ENCODE peak calls at places on chromosomes 3 and 15, in six cellular contexts. U is AG04450; Y is NCI-H1694; J is progenitor cell of endocrine pancreas; N is CD8-positive, alpha-beta memory T cell; I is HT-29. A is an unnamed sample.

GRCh38 chr15:99104788-99105515 is at the start of gene SYNM:
- DNase-seq in U (no peak), Y (peak), J (peak), N (no peak), I (no peak), A (peak)

GRCh38 chr3:38574411-38575278 is 74.8 kb downstream of the SCN5A start:
- DNase-seq in U (no peak), Y (peak), J (peak), N (no peak), I (no peak), A (no peak)

GRCh38 chr15:96119734-96120133 is 210.8 kb upstream of the NR2F2 start:
- DNase-seq in U (no peak), Y (no peak), J (no peak), N (no peak), I (no peak), A (no peak)

GRCh38 chr3:15875016-15875689 is 77.4 kb upstream of the ANKRD28 start:
- DNase-seq in U (no peak), Y (no peak), J (no peak), N (no peak), I (no peak), A (no peak)

GRCh38 chr15:67142142-67143092 is 77.0 kb downstream of the SMAD3 start:
- DNase-seq in U (no peak), Y (no peak), J (no peak), N (no peak), I (no peak), A (no peak)

GRCh38 chr3:40841131-40841530 is 316.4 kb downstream of the ZNF621 start:
- DNase-seq in U (no peak), Y (no peak), J (no peak), N (no peak), I (no peak), A (no peak)

GRCh38 chr3:46497556-46498265 is at the start of gene RTP3:
- DNase-seq in U (no peak), Y (no peak), J (no peak), N (no peak), I (no peak), A (no peak)

GRCh38 chr3:188394588-188394987 is 240.6 kb downstream of the LPP start:
- DNase-seq in U (no peak), Y (no peak), J (no peak), N (no peak), I (no peak), A (no peak)

GRCh38 chr15:77036537-77037474 is 34.1 kb downstream of the TSPAN3 start:
- DNase-seq in U (no peak), Y (no peak), J (no peak), N (no peak), I (no peak), A (peak)

GRCh38 chr3:193772389-193772788 is 179.4 kb downstream of the OPA1 start:
- DNase-seq in U (no peak), Y (no peak), J (no peak), N (no peak), I (no peak), A (no peak)

GRCh38 chr15:48627260-48627969 is 18.1 kb downstream of the FBN1 start:
- DNase-seq in U (no peak), Y (no peak), J (no peak), N (no peak), I (no peak), A (no peak)

GRCh38 chr3:170038434-170039110 is 777 bp downstream of the GPR160 start:
- DNase-seq in U (no peak), Y (no peak), J (peak), N (peak), I (peak), A (peak)

GRCh38 chr15:48144889-48145288 is 24.1 kb downstream of the SLC24A5 start:
- DNase-seq in U (no peak), Y (no peak), J (no peak), N (no peak), I (no peak), A (no peak)

GRCh38 chr3:151835751-151836550 is 22.0 kb downstream of the AADAC start:
- DNase-seq in U (peak), Y (no peak), J (no peak), N (no peak), I (peak), A (no peak)

GRCh38 chr3:16516695-16517481 is 3.4 kb upstream of the RFTN1 start:
- DNase-seq in U (peak), Y (peak), J (no peak), N (no peak), I (no peak), A (no peak)

GRCh38 chr3:157436583-157437300 is at the start of gene PTX3:
- DNase-seq in U (peak), Y (no peak), J (no peak), N (no peak), I (no peak), A (peak)

GRCh38 chr3:186640473-186640818 is 247 bp downstream of the FETUB start:
- DNase-seq in U (no peak), Y (no peak), J (no peak), N (no peak), I (no peak), A (no peak)